ENCODE peak calls at places on chromosomes 11 and 22, in seven cellular contexts. X is SJSA1; U is AG04450; M is DMS153; Y is stimulated activated CD8-positive, alpha-beta memory T cell treated with anti-CD3 and anti-CD28 coated beads, Interleukin-4, amount 100 ng/mL, for 48 hours; L is GOT3; T is occipital lobe. Q is an unnamed sample.

GRCh38 chr11:1573077-1573846 is 1.2 kb upstream of the DUSP8 start:
- DNase-seq in U (no peak), Y (peak), T (no peak), M (peak), X (no peak), L (no peak), Q (no peak)

GRCh38 chr11:61892085-61892370 is 683 bp upstream of the FADS3 start:
- DNase-seq in M (no peak), Y (no peak), X (no peak), L (no peak), T (no peak), U (no peak), Q (no peak)

GRCh38 chr11:60370811-60371297 is 7.5 kb upstream of the MS4A7 start:
- DNase-seq in X (no peak), Y (no peak), L (no peak), U (no peak), T (no peak), M (peak), Q (no peak)

GRCh38 chr22:49023879-49024774 is 803.5 kb downstream of the BRD1 start:
- DNase-seq in L (no peak), M (no peak), U (no peak), X (no peak), Y (no peak), T (no peak), Q (no peak)

GRCh38 chr11:232783-233565 is 3.2 kb downstream of the SIRT3 start:
- DNase-seq in U (no peak), Y (no peak), M (no peak), X (no peak), L (no peak), T (no peak), Q (no peak)

GRCh38 chr11:101912823-101913284 is 2.0 kb upstream of the CEP126 start:
- DNase-seq in U (no peak), X (no peak), L (no peak), Y (no peak), T (no peak), M (no peak), Q (no peak)

GRCh38 chr11:17479284-17480214 is 2.9 kb upstream of the ABCC8 start:
- DNase-seq in Y (no peak), T (peak), U (no peak), X (no peak), L (no peak), M (peak), Q (peak)

GRCh38 chr11:127632971-127633680 is 632.6 kb upstream of the KIRREL3 start:
- DNase-seq in X (no peak), L (no peak), U (no peak), T (no peak), M (no peak), Y (no peak), Q (no peak)

GRCh38 chr11:75195164-75195962 is 44.5 kb downstream of the SLCO2B1 start:
- DNase-seq in X (no peak), U (no peak), M (no peak), T (no peak), Y (no peak), L (no peak), Q (no peak)

GRCh38 chr11:8839957-8840945 is 70.7 kb upstream of the AKIP1 start:
- DNase-seq in Y (peak), X (peak), T (no peak), U (no peak), M (peak), L (no peak), Q (no peak)

GRCh38 chr11:13260963-13261599 is 16.5 kb upstream of the BMAL1 start:
- DNase-seq in U (no peak), M (no peak), L (no peak), X (peak), T (no peak), Y (no peak), Q (no peak)

GRCh38 chr11:7522106-7522505 is 8.3 kb downstream of the PPFIBP2 start:
- DNase-seq in U (no peak), X (no peak), T (no peak), Y (no peak), L (no peak), M (no peak), Q (no peak)

GRCh38 chr11:44398266-44399045 is 88.5 kb upstream of the ALX4 start:
- DNase-seq in U (no peak), M (no peak), L (no peak), T (no peak), Y (no peak), X (no peak), Q (no peak)

GRCh38 chr22:37806409-37807338 is 1.1 kb upstream of the GCAT start:
- DNase-seq in T (no peak), M (no peak), X (no peak), U (no peak), Y (no peak), L (no peak), Q (no peak)

GRCh38 chr11:17649696-17650600 is 69.4 kb upstream of the MYOD1 start:
- DNase-seq in X (no peak), U (no peak), M (no peak), T (no peak), L (no peak), Y (no peak), Q (no peak)